ENCODE peak calls at places on chromosomes 6 and 20, in seven cellular contexts. S is stomach, K is HepG2, E is SK-N-SH, U is GM12878, C is esophagus muscularis mucosa, G is K562. V is an unnamed sample.

GRCh38 chr6:153131037-153131981 is at the start of gene RGS17:
- DNase-seq in S (peak; percentile 35), K (no peak), E (peak; percentile 100), U (no peak), C (no peak), G (no peak), V (peak; percentile 16)

GRCh38 chr20:43530321-43531090 is 23.0 kb downstream of the L3MBTL1 start:
- DNase-seq in S (no peak), K (peak; percentile 91), E (no peak), U (no peak), C (no peak), G (no peak), V (no peak)

GRCh38 chr6:160917581-160917980 is 74.0 kb upstream of the MAP3K4 start:
- DNase-seq in S (no peak), K (no peak), E (no peak), U (no peak), C (no peak), G (no peak), V (no peak)

GRCh38 chr6:136593748-136594490 is 43.7 kb upstream of the MAP7 start:
- DNase-seq in S (peak; percentile 57), K (peak; percentile 19), E (no peak), U (peak; percentile 94), C (no peak), G (no peak), V (peak; percentile 17)

GRCh38 chr20:24692429-24693190 is 223.2 kb downstream of the SYNDIG1 start:
- DNase-seq in S (peak; percentile 3), K (no peak), E (peak; percentile 1), U (no peak), C (no peak), G (no peak), V (no peak)

GRCh38 chr6:108621117-108621516 is 60.4 kb downstream of the FOXO3 start:
- DNase-seq in S (peak; percentile 41), K (no peak), E (no peak), U (no peak), C (no peak), G (no peak), V (peak; percentile 35)

GRCh38 chr20:23211164-23211563 is 125.0 kb upstream of the CD93 start:
- DNase-seq in S (no peak), K (no peak), E (no peak), U (no peak), C (peak; percentile 81), G (no peak), V (no peak)

GRCh38 chr20:25538838-25539665 is 46.3 kb downstream of the NINL start:
- DNase-seq in S (no peak), K (peak; percentile 91), E (no peak), U (no peak), C (no peak), G (no peak), V (no peak)

GRCh38 chr20:9912858-9913434 is 74.1 kb upstream of the PAK5 start:
- DNase-seq in S (peak; percentile 56), K (peak; percentile 59), E (peak; percentile 50), U (no peak), C (no peak), G (peak; percentile 4), V (peak; percentile 21)

GRCh38 chr20:43457640-43458421 is at the start of gene SRSF6:
- DNase-seq in S (peak; percentile 97), K (peak; percentile 88), E (peak; percentile 91), U (peak; percentile 32), C (peak; percentile 99), G (peak; percentile 91), V (peak; percentile 96)

GRCh38 chr6:37449984-37450383 is 17.0 kb downstream of the CMTR1 start:
- DNase-seq in S (no peak), K (no peak), E (no peak), U (no peak), C (no peak), G (no peak), V (no peak)

GRCh38 chr6:104252276-104252675 is 607.4 kb downstream of the HACE1 start:
- DNase-seq in S (no peak), K (no peak), E (no peak), U (no peak), C (no peak), G (no peak), V (no peak)

GRCh38 chr20:36236786-36237121 is 476 bp downstream of the AAR2 start:
- DNase-seq in S (no peak), K (no peak), E (no peak), U (no peak), C (no peak), G (no peak), V (no peak)
- H3K27ac ChIP-seq in S (peak overlapping the region; percentile 84), K (peak overlapping the region; percentile 75), E (peak overlapping the region; percentile 75), U (peak overlapping the region; percentile 71), C (peak overlapping the region; percentile 79), G (peak overlapping the region; percentile 59), V (peak overlapping the region; percentile 73)

GRCh38 chr20:444862-445426 is 17.4 kb downstream of the TBC1D20 start:
- DNase-seq in S (no peak), K (no peak), E (no peak), U (no peak), C (no peak), G (peak; percentile 56), V (no peak)
- TF ChIP-seq POLR2AphosphoS5 in S (no peak), K (no peak), E (no peak), U (no peak), C (no peak), G (no peak), V (no peak)

GRCh38 chr6:48859562-48859961 is 603.5 kb downstream of the MMUT start:
- DNase-seq in S (no peak), K (no peak), E (no peak), U (no peak), C (no peak), G (no peak), V (no peak)
- TF ChIP-seq EP300 in S (no peak), K (no peak), E (no peak), U (no peak), C (no peak), G (no peak), V (no peak)

DNA sequence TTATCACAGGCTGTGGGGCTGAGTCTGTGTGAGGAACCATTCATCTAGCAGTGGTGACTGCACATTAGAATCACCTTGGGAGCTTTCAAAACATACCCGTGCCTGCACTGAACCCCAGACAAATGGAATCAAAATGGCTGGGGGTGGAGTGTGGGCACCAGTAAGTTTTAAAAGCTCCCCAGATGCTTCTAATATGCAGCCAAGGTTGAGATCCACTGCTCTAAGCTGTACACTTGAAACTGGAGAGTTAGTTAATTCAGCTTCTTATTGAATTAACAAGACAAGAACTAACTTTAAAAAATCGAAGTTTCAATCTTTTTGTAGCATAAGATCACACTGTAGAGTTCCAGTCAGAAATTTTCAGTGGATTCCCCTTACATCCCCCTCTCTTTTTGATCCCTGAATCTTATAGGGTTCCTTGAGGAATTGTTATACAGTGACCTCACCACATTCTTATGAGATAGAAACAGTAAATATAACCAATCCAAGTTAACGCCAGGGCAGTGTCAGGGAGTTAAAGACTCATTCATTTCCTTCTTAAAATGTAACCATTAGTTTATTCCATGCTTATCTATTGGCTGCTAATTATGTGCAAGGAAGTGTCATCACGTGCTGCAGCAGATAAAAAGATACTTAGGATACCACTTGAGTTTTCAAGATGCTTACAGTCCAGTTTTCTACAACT is 29.9 kb upstream of the GMDS start:
- DNase-seq in S (no peak), K (no peak), E (no peak), U (no peak), C (no peak), G (no peak), V (no peak)
- H3K27ac ChIP-seq in S (peak overlapping the region; percentile 22), K (no peak overlapping the region), E (no peak overlapping the region), U (no peak overlapping the region), C (no peak overlapping the region), G (no peak overlapping the region), V (no peak overlapping the region)

GRCh38 chr20:45359069-45359405 is 3.9 kb upstream of the SYS1 start:
- DNase-seq in S (peak; percentile 44), K (no peak), E (no peak), U (no peak), C (no peak), G (no peak), V (no peak)
- TF ChIP-seq POLR2AphosphoS5 in S (peak; percentile 65), K (no peak), E (no peak), U (no peak), C (peak; percentile 75), G (no peak), V (no peak)